ENCODE peak calls at places on chromosomes 16 and 17, in six cellular contexts. One of them, this sample, is unnamed.

GRCh38 chr17:31588034-31588433 is 196.6 kb downstream of the RAB11FIP4 start:
- DNase-seq in neuronal stem cell: no peak
- DNase-seq in IMR-90: no peak
- DNase-seq in mesendoderm: no peak
- DNase-seq in mesenchymal stem cell: no peak
- DNase-seq in H1: no peak
- DNase-seq in this sample: no peak

GRCh38 chr16:89216315-89217137 is 977 bp upstream of the ZNF778 start:
- DNase-seq in IMR-90: peak
- DNase-seq in neuronal stem cell: peak
- DNase-seq in H1: peak
- DNase-seq in mesenchymal stem cell: peak
- DNase-seq in mesendoderm: peak
- DNase-seq in this sample: peak

GRCh38 chr17:12730931-12731521 is 58.3 kb upstream of the ARHGAP44 start:
- DNase-seq in H1: peak
- DNase-seq in mesendoderm: peak
- DNase-seq in neuronal stem cell: no peak
- DNase-seq in mesenchymal stem cell: peak
- DNase-seq in IMR-90: peak
- DNase-seq in this sample: peak

GRCh38 chr16:70700101-70701020 is 14.5 kb upstream of the MTSS2 start:
- DNase-seq in neuronal stem cell: no peak
- DNase-seq in IMR-90: no peak
- DNase-seq in H1: no peak
- DNase-seq in mesendoderm: no peak
- DNase-seq in mesenchymal stem cell: peak
- DNase-seq in this sample: no peak

GRCh38 chr17:62744259-62744658 is 63.9 kb downstream of the MARCHF10 start:
- DNase-seq in neuronal stem cell: no peak
- DNase-seq in H1: no peak
- DNase-seq in IMR-90: no peak
- DNase-seq in mesenchymal stem cell: no peak
- DNase-seq in mesendoderm: no peak
- DNase-seq in this sample: peak

GRCh38 chr17:55762086-55762858 is 11.4 kb downstream of the PCTP start:
- DNase-seq in mesenchymal stem cell: no peak
- DNase-seq in neuronal stem cell: no peak
- DNase-seq in IMR-90: no peak
- DNase-seq in mesendoderm: no peak
- DNase-seq in H1: no peak
- DNase-seq in this sample: no peak

GRCh38 chr17:28497931-28498330 is 8.2 kb upstream of the FOXN1 start:
- DNase-seq in mesenchymal stem cell: no peak
- DNase-seq in mesendoderm: peak
- DNase-seq in IMR-90: no peak
- DNase-seq in H1: peak
- DNase-seq in neuronal stem cell: no peak
- DNase-seq in this sample: peak

GRCh38 chr16:88060524-88061219 is 109.4 kb downstream of the BANP start:
- DNase-seq in neuronal stem cell: no peak
- DNase-seq in IMR-90: no peak
- DNase-seq in mesendoderm: no peak
- DNase-seq in H1: no peak
- DNase-seq in mesenchymal stem cell: no peak
- DNase-seq in this sample: no peak

GRCh38 chr17:75773808-75774470 is 8.9 kb upstream of the GALK1 start:
- DNase-seq in mesendoderm: peak
- DNase-seq in H1: peak
- DNase-seq in neuronal stem cell: no peak
- DNase-seq in mesenchymal stem cell: no peak
- DNase-seq in IMR-90: no peak
- DNase-seq in this sample: peak

GRCh38 chr16:88455610-88456355 is 2.7 kb downstream of the ZFPM1 start:
- DNase-seq in H1: peak
- DNase-seq in neuronal stem cell: no peak
- DNase-seq in mesendoderm: peak
- DNase-seq in IMR-90: peak
- DNase-seq in mesenchymal stem cell: peak
- DNase-seq in this sample: no peak

GRCh38 chr17:79965806-79966205 is 69.9 kb downstream of the TBC1D16 start:
- DNase-seq in H1: no peak
- DNase-seq in mesendoderm: no peak
- DNase-seq in mesenchymal stem cell: no peak
- DNase-seq in IMR-90: no peak
- DNase-seq in neuronal stem cell: no peak
- DNase-seq in this sample: peak

GRCh38 chr16:88593910-88594309 is 23.7 kb downstream of the ZC3H18 start:
- DNase-seq in H1: no peak
- DNase-seq in neuronal stem cell: no peak
- DNase-seq in mesendoderm: no peak
- DNase-seq in mesenchymal stem cell: no peak
- DNase-seq in IMR-90: no peak
- DNase-seq in this sample: no peak

GRCh38 chr16:10070591-10070990 is 111.6 kb downstream of the GRIN2A start:
- DNase-seq in mesendoderm: no peak
- DNase-seq in H1: no peak
- DNase-seq in neuronal stem cell: no peak
- DNase-seq in mesenchymal stem cell: no peak
- DNase-seq in IMR-90: no peak
- DNase-seq in this sample: no peak

GRCh38 chr16:68009157-68009735 is 6.5 kb downstream of the DPEP2NB start:
- DNase-seq in neuronal stem cell: no peak
- DNase-seq in H1: no peak
- DNase-seq in mesenchymal stem cell: no peak
- DNase-seq in mesendoderm: no peak
- DNase-seq in IMR-90: no peak
- DNase-seq in this sample: peak

GRCh38 chr16:85473909-85474640 is 139.0 kb upstream of the GSE1 start:
- DNase-seq in H1: peak
- DNase-seq in neuronal stem cell: no peak
- DNase-seq in mesendoderm: peak
- DNase-seq in mesenchymal stem cell: no peak
- DNase-seq in IMR-90: no peak
- DNase-seq in this sample: no peak

GRCh38 chr17:3921853-3922319 is 5.6 kb upstream of the P2RX1 start:
- DNase-seq in neuronal stem cell: no peak
- DNase-seq in mesendoderm: no peak
- DNase-seq in mesenchymal stem cell: no peak
- DNase-seq in H1: no peak
- DNase-seq in IMR-90: no peak
- DNase-seq in this sample: no peak

GRCh38 chr16:1071009-1071408 is 1.5 kb upstream of the SSTR5 start:
- DNase-seq in neuronal stem cell: no peak
- DNase-seq in IMR-90: no peak
- DNase-seq in H1: no peak
- DNase-seq in mesenchymal stem cell: no peak
- DNase-seq in mesendoderm: no peak
- DNase-seq in this sample: no peak

GRCh38 chr16:51500306-51500705 is 349.2 kb upstream of the SALL1 start:
- DNase-seq in mesenchymal stem cell: peak
- DNase-seq in mesendoderm: peak
- DNase-seq in H1: no peak
- DNase-seq in neuronal stem cell: no peak
- DNase-seq in IMR-90: peak
- DNase-seq in this sample: no peak

GRCh38 chr16:528111-529011 is 849 bp downstream of the CAPN15 start:
- DNase-seq in mesendoderm: peak
- DNase-seq in IMR-90: peak
- DNase-seq in H1: no peak
- DNase-seq in neuronal stem cell: no peak
- DNase-seq in mesenchymal stem cell: peak
- DNase-seq in this sample: no peak

GRCh38 chr17:7330099-7331015 is 1.2 kb upstream of the NEURL4 start:
- DNase-seq in neuronal stem cell: peak
- DNase-seq in mesendoderm: peak
- DNase-seq in IMR-90: peak
- DNase-seq in H1: peak
- DNase-seq in mesenchymal stem cell: peak
- DNase-seq in this sample: peak

GRCh38 chr16:72924918-72925630 is 122.9 kb downstream of the ZFHX3 start:
- DNase-seq in neuronal stem cell: no peak
- DNase-seq in mesenchymal stem cell: no peak
- DNase-seq in mesendoderm: no peak
- DNase-seq in H1: no peak
- DNase-seq in IMR-90: no peak
- DNase-seq in this sample: no peak

GRCh38 chr16:27918755-27919154 is 144.8 kb downstream of the GSG1L start:
- DNase-seq in neuronal stem cell: no peak
- DNase-seq in H1: no peak
- DNase-seq in mesendoderm: no peak
- DNase-seq in IMR-90: peak
- DNase-seq in mesenchymal stem cell: no peak
- DNase-seq in this sample: no peak

GRCh38 chr16:77540656-77541055 is 105.8 kb upstream of the ADAMTS18 start:
- DNase-seq in mesendoderm: peak
- DNase-seq in mesenchymal stem cell: peak
- DNase-seq in H1: no peak
- DNase-seq in neuronal stem cell: no peak
- DNase-seq in IMR-90: no peak
- DNase-seq in this sample: no peak

GRCh38 chr16:87080571-87081167 is 236.5 kb downstream of the C16orf95 start:
- DNase-seq in IMR-90: no peak
- DNase-seq in mesendoderm: no peak
- DNase-seq in neuronal stem cell: no peak
- DNase-seq in H1: no peak
- DNase-seq in mesenchymal stem cell: no peak
- DNase-seq in this sample: no peak

GRCh38 chr17:7176870-7177209 is 2.3 kb downstream of the ASGR1 start:
- DNase-seq in H1: no peak
- DNase-seq in neuronal stem cell: no peak
- DNase-seq in mesenchymal stem cell: no peak
- DNase-seq in mesendoderm: peak
- DNase-seq in IMR-90: no peak
- DNase-seq in this sample: peak

GRCh38 chr17:57678393-57678792 is 66.7 kb downstream of the CCDC182 start:
- DNase-seq in mesendoderm: no peak
- DNase-seq in neuronal stem cell: no peak
- DNase-seq in IMR-90: no peak
- DNase-seq in mesenchymal stem cell: no peak
- DNase-seq in H1: peak
- DNase-seq in this sample: no peak

GRCh38 chr17:34375598-34375997 is 12.6 kb upstream of the CCL1 start:
- DNase-seq in neuronal stem cell: no peak
- DNase-seq in IMR-90: no peak
- DNase-seq in H1: no peak
- DNase-seq in mesendoderm: no peak
- DNase-seq in mesenchymal stem cell: no peak
- DNase-seq in this sample: peak

DNA sequence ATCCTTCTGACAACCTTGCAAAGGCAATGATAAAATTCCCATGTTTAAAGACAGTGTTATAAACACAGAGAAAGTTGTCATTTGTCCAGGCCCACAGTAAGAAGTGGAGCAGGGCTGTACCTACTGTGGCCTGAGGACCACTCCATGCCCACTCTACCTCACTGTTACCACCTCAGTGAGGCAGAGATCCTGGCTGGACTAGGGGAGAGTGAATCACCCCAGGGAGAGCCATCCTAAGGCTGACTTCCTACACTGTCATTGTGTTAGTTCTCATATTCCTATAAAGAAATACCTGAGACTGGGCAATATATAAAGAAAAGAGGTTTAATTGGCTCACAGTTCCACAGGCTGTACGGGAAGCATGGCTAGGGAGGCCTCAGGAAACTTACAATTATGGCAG is 228.8 kb upstream of the HSBP1 start:
- DNase-seq in H1: no peak
- DNase-seq in mesendoderm: no peak
- DNase-seq in IMR-90: no peak
- DNase-seq in mesenchymal stem cell: no peak
- DNase-seq in neuronal stem cell: no peak
- DNase-seq in this sample: no peak
- H2BK15ac ChIP-seq in H1: no peak
- H2BK15ac ChIP-seq in mesendoderm: no peak
- H2BK15ac ChIP-seq in IMR-90: no peak
- H2BK15ac ChIP-seq in mesenchymal stem cell: no peak
- H2BK15ac ChIP-seq in neuronal stem cell: no peak
- H2BK15ac ChIP-seq in this sample: no peak

DNA sequence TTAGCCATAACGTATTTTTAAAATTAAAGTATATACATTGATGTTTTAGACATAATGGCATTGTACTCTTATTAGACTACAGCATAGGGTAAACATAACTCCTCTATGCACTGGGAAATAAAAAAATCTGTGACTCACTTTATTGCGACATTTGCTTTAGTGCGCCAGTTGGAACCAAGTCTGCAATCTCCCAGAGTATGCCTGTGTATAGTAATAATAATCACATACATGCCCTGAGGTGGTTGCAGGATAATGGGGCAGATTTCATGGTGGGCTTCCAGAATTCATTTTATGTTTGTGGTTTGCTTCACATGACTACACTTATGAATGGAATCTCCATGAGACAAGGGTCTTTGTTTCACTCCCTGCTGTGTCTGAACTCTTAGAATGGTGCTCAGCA is 66.9 kb upstream of the N4BP1 start:
- DNase-seq in neuronal stem cell: no peak
- DNase-seq in H1: no peak
- DNase-seq in IMR-90: peak
- DNase-seq in mesendoderm: no peak
- DNase-seq in mesenchymal stem cell: peak
- DNase-seq in this sample: no peak
- H2BK15ac ChIP-seq in neuronal stem cell: no peak
- H2BK15ac ChIP-seq in H1: no peak
- H2BK15ac ChIP-seq in IMR-90: no peak
- H2BK15ac ChIP-seq in mesendoderm: no peak
- H2BK15ac ChIP-seq in mesenchymal stem cell: no peak
- H2BK15ac ChIP-seq in this sample: no peak

GRCh38 chr16:5508371-5508770 is 410.8 kb upstream of the EEF2KMT start:
- DNase-seq in IMR-90: no peak
- DNase-seq in mesendoderm: no peak
- DNase-seq in neuronal stem cell: no peak
- DNase-seq in mesenchymal stem cell: no peak
- DNase-seq in H1: no peak
- DNase-seq in this sample: no peak
- H2BK15ac ChIP-seq in IMR-90: no peak
- H2BK15ac ChIP-seq in mesendoderm: no peak
- H2BK15ac ChIP-seq in neuronal stem cell: no peak
- H2BK15ac ChIP-seq in mesenchymal stem cell: no peak
- H2BK15ac ChIP-seq in H1: no peak
- H2BK15ac ChIP-seq in this sample: no peak

GRCh38 chr17:81143200-81143527 is 22.1 kb upstream of the PVALEF start:
- DNase-seq in IMR-90: no peak
- DNase-seq in mesendoderm: no peak
- DNase-seq in mesenchymal stem cell: no peak
- DNase-seq in H1: no peak
- DNase-seq in neuronal stem cell: no peak
- DNase-seq in this sample: no peak

GRCh38 chr17:81140695-81141094 is 24.6 kb upstream of the PVALEF start:
- DNase-seq in mesendoderm: no peak
- DNase-seq in H1: no peak
- DNase-seq in mesenchymal stem cell: no peak
- DNase-seq in IMR-90: no peak
- DNase-seq in neuronal stem cell: no peak
- DNase-seq in this sample: no peak

GRCh38 chr17:81144423-81144781 is 20.9 kb upstream of the PVALEF start:
- DNase-seq in mesendoderm: no peak
- DNase-seq in IMR-90: no peak
- DNase-seq in mesenchymal stem cell: no peak
- DNase-seq in neuronal stem cell: no peak
- DNase-seq in H1: no peak
- DNase-seq in this sample: no peak

GRCh38 chr17:81142301-81143199 is 22.8 kb upstream of the PVALEF start:
- DNase-seq in neuronal stem cell: peak
- DNase-seq in mesenchymal stem cell: peak
- DNase-seq in mesendoderm: peak
- DNase-seq in H1: peak
- DNase-seq in IMR-90: peak
- DNase-seq in this sample: peak

GRCh38 chr17:81143717-81144422 is 21.4 kb upstream of the PVALEF start:
- DNase-seq in mesenchymal stem cell: no peak
- DNase-seq in neuronal stem cell: no peak
- DNase-seq in H1: no peak
- DNase-seq in IMR-90: no peak
- DNase-seq in mesendoderm: no peak
- DNase-seq in this sample: no peak
- H2BK15ac ChIP-seq in mesenchymal stem cell: no peak
- H2BK15ac ChIP-seq in neuronal stem cell: peak
- H2BK15ac ChIP-seq in H1: peak
- H2BK15ac ChIP-seq in IMR-90: no peak
- H2BK15ac ChIP-seq in mesendoderm: no peak
- H2BK15ac ChIP-seq in this sample: no peak

This sample was measured in H9.